ENCODE peak calls at places on chromosomes 11 and 22, in six cellular contexts. I is left ventricle myocardium inferior; X is endodermal cell; O is fibroblast of mammary gland; Z is heart right ventricle; L is CD8-positive, alpha-beta T cell. P is an unnamed sample.
A peak's percentile ranks its signal among the peaks of the same experiment; 100 is the strongest.

GRCh38 chr11:117423046-117423575 is 95.5 kb downstream of the CEP164 start:
- DNase-seq in L (no peak), Z (no peak), O (no peak), X (peak; percentile 26), I (no peak), P (no peak)

GRCh38 chr22:43985532-43985931 is 30.3 kb downstream of the SAMM50 start:
- DNase-seq in L (no peak), Z (no peak), X (no peak), I (no peak), O (peak; percentile 13), P (no peak)

GRCh38 chr11:116808262-116809175 is 14.6 kb downstream of the APOA4 start:
- DNase-seq in I (no peak), L (no peak), Z (no peak), O (peak; percentile 86), X (peak; percentile 18), P (no peak)

GRCh38 chr11:10669258-10670033 is 24.1 kb downstream of the IRAG1 start:
- DNase-seq in X (no peak), I (no peak), O (peak; percentile 70), L (no peak), Z (no peak), P (no peak)

GRCh38 chr11:337711-338110 is 17.1 kb upstream of the IFITM3 start:
- DNase-seq in L (no peak), X (no peak), O (no peak), Z (no peak), I (no peak), P (no peak)

GRCh38 chr11:128846985-128847384 is 20.1 kb downstream of the KCNJ1 start:
- DNase-seq in X (no peak), L (no peak), I (no peak), Z (no peak), O (no peak), P (no peak)

GRCh38 chr11:126079640-126080205 is 17.1 kb upstream of the CDON start:
- DNase-seq in I (no peak), O (no peak), X (peak; percentile 89), L (no peak), Z (no peak), P (no peak)

GRCh38 chr11:59660621-59661020 is 8.2 kb downstream of the PATL1 start:
- DNase-seq in I (no peak), L (no peak), Z (no peak), O (no peak), X (no peak), P (no peak)

GRCh38 chr11:10067629-10068300 is 226.3 kb downstream of the SBF2 start:
- DNase-seq in I (no peak), O (no peak), Z (no peak), X (peak; percentile 48), L (no peak), P (no peak)

GRCh38 chr11:127461575-127462344 is 461.2 kb upstream of the KIRREL3 start:
- DNase-seq in I (no peak), Z (no peak), L (no peak), O (no peak), X (no peak), P (no peak)

GRCh38 chr11:69080361-69080973 is 31.7 kb downstream of the TPCN2 start:
- DNase-seq in Z (no peak), X (no peak), I (no peak), L (no peak), O (peak; percentile 26), P (no peak)

GRCh38 chr11:133678211-133678610 is 145.9 kb upstream of the OPCML start:
- DNase-seq in X (no peak), L (no peak), I (no peak), O (no peak), Z (no peak), P (no peak)

GRCh38 chr11:4851033-4851432 is 2.0 kb upstream of the OR51S1 start:
- DNase-seq in O (no peak), X (no peak), L (no peak), Z (peak; percentile 29), I (no peak), P (no peak)

GRCh38 chr11:69435161-69435990 is 46.1 kb upstream of the LINC01488 start:
- DNase-seq in L (no peak), X (peak; percentile 73), I (no peak), Z (no peak), O (no peak), P (no peak)

GRCh38 chr22:29581799-29582198 is 886 bp upstream of the NIPSNAP1 start:
- DNase-seq in O (no peak), I (no peak), X (no peak), Z (no peak), L (no peak), P (no peak)

GRCh38 chr11:80096736-80097135 is 655.9 kb upstream of the TENM4 start:
- DNase-seq in L (no peak), I (no peak), X (no peak), Z (no peak), O (peak; percentile 72), P (no peak)

GRCh38 chr11:45843158-45843924 is 3.9 kb upstream of the CRY2 start:
- DNase-seq in I (peak; percentile 88), O (peak; percentile 85), L (peak; percentile 92), X (peak; percentile 96), Z (peak; percentile 92), P (peak; percentile 90)

GRCh38 chr11:1197886-1198765 is 24.7 kb upstream of the MUC5B start:
- DNase-seq in I (peak; percentile 9), L (peak; percentile 3), O (no peak), X (peak; percentile 72), Z (no peak), P (no peak)

GRCh38 chr22:43241138-43241597 is 54.2 kb upstream of the TTLL12 start:
- DNase-seq in X (no peak), L (no peak), I (no peak), O (no peak), Z (no peak), P (no peak)

GRCh38 chr11:131816046-131816445 is 445.6 kb downstream of the NTM start:
- DNase-seq in L (no peak), X (no peak), Z (no peak), O (no peak), I (no peak), P (no peak)

GRCh38 chr11:77406396-77406795 is 67.5 kb downstream of the PAK1 start:
- DNase-seq in Z (no peak), I (no peak), L (no peak), X (no peak), O (no peak), P (no peak)

GRCh38 chr11:75773595-75774353 is 5.2 kb downstream of the DGAT2 start:
- DNase-seq in X (no peak), I (no peak), Z (no peak), L (no peak), O (no peak), P (no peak)

GRCh38 chr11:128500488-128500887 is 86.9 kb downstream of the ETS1 start:
- DNase-seq in I (no peak), Z (no peak), L (no peak), X (no peak), O (peak; percentile 55), P (no peak)

GRCh38 chr11:8081591-8082021 is 595 bp downstream of the TUB start:
- DNase-seq in L (no peak), Z (no peak), I (no peak), O (no peak), X (no peak), P (no peak)
- TF ChIP-seq CTCF in L (no peak), Z (no peak), I (no peak), O (no peak), X (no peak), P (no peak)

GRCh38 chr11:73988227-73988626 is 5.6 kb upstream of the UCP2 start:
- DNase-seq in I (no peak), L (no peak), X (no peak), Z (no peak), O (no peak), P (no peak)

GRCh38 chr11:73990727-73991126 is 8.1 kb upstream of the UCP2 start:
- DNase-seq in X (no peak), L (no peak), O (no peak), Z (no peak), I (no peak), P (no peak)

GRCh38 chr11:73991471-73992006 is 8.9 kb upstream of the UCP2 start:
- DNase-seq in X (peak; percentile 36), I (no peak), O (no peak), Z (no peak), L (no peak), P (no peak)

GRCh38 chr11:73983764-73984543 is 1.3 kb upstream of the UCP2 start:
- DNase-seq in Z (no peak), X (peak; percentile 39), L (no peak), I (no peak), O (no peak), P (no peak)

DNA sequence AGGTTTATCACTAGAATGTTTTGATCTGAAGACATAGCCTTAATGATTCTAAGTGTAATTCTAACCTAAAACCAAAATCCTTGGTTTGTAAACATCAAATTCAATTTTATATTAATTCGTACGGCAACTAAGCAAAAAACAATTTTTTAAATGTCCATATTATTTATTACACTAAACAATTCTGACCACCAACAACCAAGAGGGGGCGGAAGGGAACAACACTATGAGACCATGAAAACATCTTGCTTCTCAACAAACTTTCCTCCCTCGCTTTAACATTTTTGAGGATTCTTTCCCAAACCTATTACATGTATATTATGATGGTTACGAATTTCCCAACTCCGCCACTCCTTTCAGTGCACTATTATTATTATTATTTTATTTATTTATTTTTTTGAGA is 6.5 kb upstream of the UCP2 start:
- DNase-seq in Z (no peak), L (no peak), O (no peak), I (no peak), X (no peak), P (no peak)
- TF ChIP-seq CTCF in Z (no peak), L (no peak), O (no peak), I (peak; percentile 17), X (peak; percentile 31), P (no peak)

GRCh38 chr11:37451903-37452302 is 853.9 kb upstream of the RAG2 start:
- DNase-seq in L (no peak), I (no peak), O (no peak), X (no peak), Z (no peak), P (no peak)

GRCh38 chr11:37450613-37451012 is 852.6 kb upstream of the RAG2 start:
- DNase-seq in X (no peak), Z (no peak), O (peak; percentile 17), I (no peak), L (no peak), P (no peak)

GRCh38 chr11:37449146-37449545 is 851.1 kb upstream of the RAG2 start:
- DNase-seq in X (peak; percentile 43), L (no peak), Z (no peak), I (no peak), O (peak; percentile 67), P (no peak)
- TF ChIP-seq CTCF in X (peak; percentile 79), L (no peak), Z (peak; percentile 27), I (no peak), O (peak; percentile 64), P (peak; percentile 76)

DNA sequence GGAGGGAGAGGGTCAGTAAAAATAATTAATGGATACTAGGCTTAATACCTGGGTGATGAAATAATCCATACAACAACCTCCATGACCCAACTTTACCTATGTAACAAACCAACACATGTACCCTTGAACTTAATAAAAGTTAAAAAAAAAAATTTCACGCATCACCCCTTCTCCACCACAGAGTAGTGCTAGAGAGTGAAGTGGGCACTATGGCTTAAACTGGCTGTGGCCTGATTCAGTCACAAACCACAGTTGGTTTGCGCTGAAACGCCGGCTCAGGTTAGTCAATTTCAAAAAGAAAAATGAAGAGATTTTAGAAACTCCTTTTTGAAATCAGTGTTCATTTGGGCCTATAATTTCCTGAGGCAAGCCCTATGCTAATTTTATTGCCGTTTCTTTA is 144.3 kb downstream of the TRPC6 start:
- DNase-seq in X (no peak), L (no peak), Z (no peak), O (no peak), I (no peak), P (no peak)
- TF ChIP-seq CTCF in X (peak; percentile 62), L (no peak), Z (no peak), O (peak; percentile 19), I (no peak), P (no peak)

GRCh38 chr11:86418929-86419328 is 44.2 kb downstream of the CCDC81 start:
- DNase-seq in O (peak; percentile 29), Z (no peak), X (no peak), I (no peak), L (no peak), P (no peak)
- TF ChIP-seq CTCF in O (peak; percentile 27), Z (no peak), X (peak; percentile 71), I (no peak), L (no peak), P (peak; percentile 48)